ENCODE peak calls at places on chromosomes 1 and 21, in eight cellular contexts. F is HCT116, R is spleen, Y is sigmoid colon, N is prostate gland, S is stomach, V is GM23338, Z is breast epithelium. W is an unnamed sample.

GRCh38 chr1:78333426-78334012 is 157.3 kb upstream of the PTGFR start:
- DNase-seq in F (peak; percentile 37), R (no peak), Y (no peak), N (no peak), S (no peak), V (peak; percentile 52), Z (no peak), W (no peak)

GRCh38 chr1:184813528-184814089 is 59.0 kb upstream of the EDEM3 start:
- DNase-seq in F (no peak), R (no peak), Y (no peak), N (no peak), S (no peak), V (peak; percentile 63), Z (no peak), W (no peak)

GRCh38 chr1:89198500-89199072 is at the start of gene GBP4:
- DNase-seq in F (no peak), R (peak; percentile 91), Y (peak; percentile 70), N (peak; percentile 55), S (peak; percentile 42), V (peak; percentile 46), Z (no peak), W (peak; percentile 46)

GRCh38 chr1:217026506-217026905 is 303.3 kb upstream of the ESRRG start:
- DNase-seq in F (no peak), R (no peak), Y (no peak), N (no peak), S (no peak), V (no peak), Z (no peak), W (no peak)

GRCh38 chr1:42012852-42013251 is 94.1 kb upstream of the HIVEP3 start:
- DNase-seq in F (no peak), R (no peak), Y (no peak), N (no peak), S (no peak), V (no peak), Z (no peak), W (peak; percentile 23)

GRCh38 chr1:187634940-187635339 is 806.2 kb downstream of the PLA2G4A start:
- DNase-seq in F (no peak), R (no peak), Y (no peak), N (no peak), S (no peak), V (no peak), Z (no peak), W (no peak)

GRCh38 chr1:20110679-20111078 is 8.7 kb downstream of the PLA2G2D start:
- DNase-seq in F (peak; percentile 21), R (no peak), Y (peak; percentile 89), N (no peak), S (no peak), V (no peak), Z (peak; percentile 65), W (no peak)

GRCh38 chr1:100834779-100835645 is 59.6 kb downstream of the EXTL2 start:
- DNase-seq in F (peak; percentile 29), R (no peak), Y (no peak), N (no peak), S (no peak), V (peak; percentile 74), Z (no peak), W (no peak)

GRCh38 chr1:34709547-34709946 is 45.3 kb upstream of the GJB5 start:
- DNase-seq in F (no peak), R (no peak), Y (no peak), N (no peak), S (no peak), V (peak; percentile 28), Z (no peak), W (no peak)

GRCh38 chr1:40081874-40082273 is 15.2 kb downstream of the PPT1 start:
- DNase-seq in F (no peak), R (no peak), Y (no peak), N (no peak), S (no peak), V (no peak), Z (no peak), W (no peak)

GRCh38 chr1:9909222-9910046 is 635 bp downstream of the CTNNBIP1 start:
- DNase-seq in F (no peak), R (peak; percentile 93), Y (peak; percentile 76), N (no peak), S (peak; percentile 34), V (peak; percentile 52), Z (no peak), W (peak; percentile 34)

GRCh38 chr1:43934986-43935324 is 1.4 kb downstream of the ARTN start:
- DNase-seq in F (no peak), R (no peak), Y (no peak), N (no peak), S (no peak), V (no peak), Z (no peak), W (no peak)

GRCh38 chr1:43937179-43937865 is 3.7 kb downstream of the ARTN start:
- DNase-seq in F (no peak), R (no peak), Y (peak; percentile 47), N (no peak), S (no peak), V (no peak), Z (no peak), W (no peak)

GRCh38 chr1:43938383-43938782 is 4.8 kb downstream of the ARTN start:
- DNase-seq in F (no peak), R (peak; percentile 15), Y (peak; percentile 18), N (no peak), S (no peak), V (no peak), Z (no peak), W (no peak)

GRCh38 chr1:43935711-43936427 is 2.3 kb downstream of the ARTN start:
- DNase-seq in F (no peak), R (no peak), Y (no peak), N (peak; percentile 58), S (peak; percentile 48), V (peak; percentile 70), Z (no peak), W (peak; percentile 75)

DNA sequence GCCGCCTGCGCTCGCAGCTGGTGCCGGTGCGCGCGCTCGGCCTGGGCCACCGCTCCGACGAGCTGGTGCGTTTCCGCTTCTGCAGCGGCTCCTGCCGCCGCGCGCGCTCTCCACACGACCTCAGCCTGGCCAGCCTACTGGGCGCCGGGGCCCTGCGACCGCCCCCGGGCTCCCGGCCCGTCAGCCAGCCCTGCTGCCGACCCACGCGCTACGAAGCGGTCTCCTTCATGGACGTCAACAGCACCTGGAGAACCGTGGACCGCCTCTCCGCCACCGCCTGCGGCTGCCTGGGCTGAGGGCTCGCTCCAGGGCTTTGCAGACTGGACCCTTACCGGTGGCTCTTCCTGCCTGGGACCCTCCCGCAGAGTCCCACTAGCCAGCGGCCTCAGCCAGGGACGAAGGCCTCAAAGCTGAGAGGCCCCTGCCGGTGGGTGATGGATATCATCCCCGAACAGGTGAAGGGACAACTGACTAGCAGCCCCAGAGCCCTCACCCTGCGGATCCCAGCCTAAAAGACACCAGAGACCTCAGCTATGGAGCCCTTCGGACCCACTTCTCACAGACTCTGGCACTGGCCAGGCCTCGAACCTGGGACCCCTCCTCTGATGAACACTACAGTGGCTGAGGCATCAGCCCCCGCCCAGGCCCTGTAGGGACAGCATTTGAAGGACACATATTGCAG is 3.0 kb downstream of the ARTN start:
- DNase-seq in F (no peak), R (no peak), Y (peak; percentile 65), N (no peak), S (peak; percentile 45), V (peak; percentile 85), Z (no peak), W (peak; percentile 54)
- TF ChIP-seq POLR2AphosphoS5 in F (no peak), R (no peak), Y (no peak), N (no peak), S (no peak), V (no peak), Z (no peak), W (peak; percentile 20)

DNA sequence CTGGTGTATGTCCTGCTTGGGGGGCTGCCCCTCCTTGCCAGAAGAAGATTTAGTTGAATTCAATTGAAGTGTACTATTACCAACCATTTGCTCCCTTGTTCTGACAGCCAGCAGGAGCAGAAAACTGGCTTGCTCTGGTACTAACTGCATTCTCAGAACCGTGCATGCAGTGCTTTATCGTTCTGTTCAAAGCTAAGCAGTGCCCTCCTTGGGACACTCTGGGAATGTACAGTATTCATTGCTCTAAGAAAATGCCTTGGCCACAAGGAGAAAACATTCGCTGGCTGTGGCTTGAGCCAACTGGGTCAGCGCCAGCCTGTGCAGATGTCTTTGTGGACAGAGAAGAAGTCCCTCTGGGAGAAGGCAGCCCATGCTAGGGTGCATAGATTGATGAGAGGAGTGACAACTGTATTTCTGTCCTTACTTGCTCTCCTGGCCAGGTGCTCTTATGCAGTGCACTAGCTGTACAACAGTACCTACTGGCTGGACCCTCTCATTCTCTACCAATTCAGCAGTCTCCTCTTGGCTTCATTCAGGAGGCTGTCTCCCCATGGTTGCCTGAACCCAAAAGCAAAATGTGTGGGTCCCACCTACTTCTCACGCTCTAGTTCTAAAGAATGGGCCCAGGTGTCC is 61.5 kb upstream of the DIRAS3 start:
- DNase-seq in F (peak; percentile 45), R (no peak), Y (peak; percentile 88), N (peak; percentile 32), S (peak; percentile 58), V (peak; percentile 43), Z (peak; percentile 72), W (peak; percentile 64)
- TF ChIP-seq CTCF in F (peak; percentile 54), R (peak; percentile 45), Y (peak; percentile 51), N (peak; percentile 50), S (no peak), V (peak; percentile 42), Z (peak; percentile 73), W (peak; percentile 73)

GRCh38 chr1:28680141-28680540 is 11.6 kb downstream of the GMEB1 start:
- DNase-seq in F (no peak), R (no peak), Y (no peak), N (no peak), S (no peak), V (no peak), Z (no peak), W (no peak)

GRCh38 chr1:28684937-28685336 is 16.4 kb downstream of the GMEB1 start:
- DNase-seq in F (no peak), R (no peak), Y (no peak), N (no peak), S (no peak), V (no peak), Z (no peak), W (no peak)

DNA sequence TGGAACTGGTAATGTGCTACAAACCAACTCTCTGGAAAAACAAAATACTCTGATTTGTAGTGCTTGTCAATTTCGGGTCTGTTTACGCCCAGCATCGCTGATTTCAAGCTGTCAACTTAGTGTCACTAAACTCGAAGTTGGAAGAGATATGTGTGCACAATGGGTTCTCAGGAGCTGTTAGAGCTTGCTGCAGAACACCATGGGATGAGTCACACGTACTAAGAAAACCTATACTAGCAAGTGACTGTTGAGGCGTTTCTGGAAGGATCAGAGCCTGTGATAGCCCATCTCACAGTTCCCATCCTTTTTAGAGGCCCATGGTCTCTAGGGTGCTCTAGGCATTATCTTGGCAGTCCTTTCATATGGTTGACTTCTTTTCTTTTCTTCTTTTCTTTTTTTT is 14.3 kb downstream of the GMEB1 start:
- DNase-seq in F (no peak), R (no peak), Y (no peak), N (no peak), S (no peak), V (no peak), Z (no peak), W (no peak)
- TF ChIP-seq POLR2AphosphoS5 in F (no peak), R (no peak), Y (no peak), N (no peak), S (no peak), V (no peak), Z (no peak), W (no peak)

DNA sequence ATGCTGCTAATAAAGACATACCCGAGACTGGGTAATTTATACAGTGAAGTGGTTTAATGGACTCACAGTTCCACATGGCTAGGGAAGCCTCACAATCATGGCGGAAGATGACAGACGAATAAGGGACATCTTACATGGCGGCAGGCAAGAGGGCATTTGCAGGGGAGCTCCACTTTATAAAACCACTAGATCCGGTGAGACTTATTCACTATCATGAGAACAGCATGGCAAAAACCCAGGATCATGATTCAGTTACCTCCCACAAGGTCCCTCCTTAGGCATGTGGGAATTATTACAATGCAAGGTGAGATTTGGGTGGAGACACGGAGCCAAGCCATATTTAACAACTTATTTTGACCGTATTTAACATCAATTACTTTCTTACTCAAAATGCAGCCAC is 739.0 kb downstream of the NCAM2 start:
- DNase-seq in F (no peak), R (no peak), Y (no peak), N (no peak), S (no peak), V (no peak), Z (no peak), W (no peak)
- TF ChIP-seq CTCF in F (no peak), R (no peak), Y (no peak), N (no peak), S (no peak), V (no peak), Z (no peak), W (no peak)

W was measured in transverse colon.